ENCODE peak calls at places on chromosomes 11 and 22, in eight cellular contexts. One of them, this sample, is unnamed.

GRCh38 chr11:18749681-18750319 is 23.8 kb upstream of the IGSF22 start:
- DNase-seq in IMR-90: peak
- DNase-seq in bronchial epithelial cell: peak
- DNase-seq in HFF-Myc: peak
- DNase-seq in fibroblast of mammary gland: peak
- DNase-seq in AG10803: peak
- DNase-seq in epithelial cell of esophagus: peak
- DNase-seq in NT2/D1: peak
- DNase-seq in this sample: peak

GRCh38 chr11:15159085-15159484 is 44.4 kb downstream of the INSC start:
- DNase-seq in IMR-90: peak
- DNase-seq in bronchial epithelial cell: peak
- DNase-seq in HFF-Myc: no peak
- DNase-seq in fibroblast of mammary gland: peak
- DNase-seq in AG10803: peak
- DNase-seq in epithelial cell of esophagus: peak
- DNase-seq in NT2/D1: peak
- DNase-seq in this sample: peak

GRCh38 chr22:36052505-36052941 is 23.9 kb upstream of the RBFOX2 start:
- DNase-seq in IMR-90: peak
- DNase-seq in bronchial epithelial cell: peak
- DNase-seq in HFF-Myc: no peak
- DNase-seq in fibroblast of mammary gland: peak
- DNase-seq in AG10803: peak
- DNase-seq in epithelial cell of esophagus: peak
- DNase-seq in NT2/D1: no peak
- DNase-seq in this sample: no peak

GRCh38 chr11:69744435-69744834 is 30.7 kb downstream of the FGF4 start:
- DNase-seq in IMR-90: peak
- DNase-seq in bronchial epithelial cell: no peak
- DNase-seq in HFF-Myc: peak
- DNase-seq in fibroblast of mammary gland: peak
- DNase-seq in AG10803: peak
- DNase-seq in epithelial cell of esophagus: peak
- DNase-seq in NT2/D1: peak
- DNase-seq in this sample: peak

GRCh38 chr11:78649361-78650215 is 74.9 kb upstream of the NARS2 start:
- DNase-seq in IMR-90: no peak
- DNase-seq in bronchial epithelial cell: no peak
- DNase-seq in HFF-Myc: no peak
- DNase-seq in fibroblast of mammary gland: no peak
- DNase-seq in AG10803: no peak
- DNase-seq in epithelial cell of esophagus: no peak
- DNase-seq in NT2/D1: no peak
- DNase-seq in this sample: no peak

GRCh38 chr11:96465537-96465936 is 75.7 kb downstream of the JRKL start:
- DNase-seq in IMR-90: no peak
- DNase-seq in bronchial epithelial cell: no peak
- DNase-seq in HFF-Myc: no peak
- DNase-seq in fibroblast of mammary gland: no peak
- DNase-seq in AG10803: no peak
- DNase-seq in epithelial cell of esophagus: peak
- DNase-seq in NT2/D1: no peak
- DNase-seq in this sample: no peak

GRCh38 chr11:96014234-96014633 is 90.3 kb upstream of the MTMR2 start:
- DNase-seq in IMR-90: peak
- DNase-seq in bronchial epithelial cell: peak
- DNase-seq in HFF-Myc: no peak
- DNase-seq in fibroblast of mammary gland: peak
- DNase-seq in AG10803: peak
- DNase-seq in epithelial cell of esophagus: peak
- DNase-seq in NT2/D1: no peak
- DNase-seq in this sample: peak

GRCh38 chr11:26229270-26229669 is 102.7 kb upstream of the ANO3 start:
- DNase-seq in IMR-90: peak
- DNase-seq in bronchial epithelial cell: peak
- DNase-seq in HFF-Myc: peak
- DNase-seq in fibroblast of mammary gland: peak
- DNase-seq in AG10803: peak
- DNase-seq in epithelial cell of esophagus: peak
- DNase-seq in NT2/D1: no peak
- DNase-seq in this sample: peak

GRCh38 chr11:100739636-100740035 is 52.5 kb downstream of the ARHGAP42 start:
- DNase-seq in IMR-90: peak
- DNase-seq in bronchial epithelial cell: peak
- DNase-seq in HFF-Myc: no peak
- DNase-seq in fibroblast of mammary gland: peak
- DNase-seq in AG10803: peak
- DNase-seq in epithelial cell of esophagus: no peak
- DNase-seq in NT2/D1: no peak
- DNase-seq in this sample: peak

GRCh38 chr22:36286096-36286957 is 33.4 kb downstream of the APOL1 start:
- DNase-seq in IMR-90: peak
- DNase-seq in bronchial epithelial cell: peak
- DNase-seq in HFF-Myc: peak
- DNase-seq in fibroblast of mammary gland: peak
- DNase-seq in AG10803: peak
- DNase-seq in epithelial cell of esophagus: peak
- DNase-seq in NT2/D1: peak
- DNase-seq in this sample: peak

GRCh38 chr11:7657306-7658025 is 15.8 kb downstream of the CYB5R2 start:
- DNase-seq in IMR-90: peak
- DNase-seq in bronchial epithelial cell: peak
- DNase-seq in HFF-Myc: no peak
- DNase-seq in fibroblast of mammary gland: peak
- DNase-seq in AG10803: peak
- DNase-seq in epithelial cell of esophagus: peak
- DNase-seq in NT2/D1: peak
- DNase-seq in this sample: peak

GRCh38 chr11:113014262-113014661 is 53.0 kb downstream of the NCAM1 start:
- DNase-seq in IMR-90: no peak
- DNase-seq in bronchial epithelial cell: no peak
- DNase-seq in HFF-Myc: no peak
- DNase-seq in fibroblast of mammary gland: no peak
- DNase-seq in AG10803: peak
- DNase-seq in epithelial cell of esophagus: no peak
- DNase-seq in NT2/D1: no peak
- DNase-seq in this sample: no peak

GRCh38 chr22:33919591-33920501 is at the start of gene LARGE1:
- DNase-seq in IMR-90: peak
- DNase-seq in bronchial epithelial cell: no peak
- DNase-seq in HFF-Myc: no peak
- DNase-seq in fibroblast of mammary gland: no peak
- DNase-seq in AG10803: peak
- DNase-seq in epithelial cell of esophagus: peak
- DNase-seq in NT2/D1: no peak
- DNase-seq in this sample: peak

GRCh38 chr11:17734986-17735822 is 623 bp downstream of the KCNC1 start:
- DNase-seq in IMR-90: peak
- DNase-seq in bronchial epithelial cell: peak
- DNase-seq in HFF-Myc: no peak
- DNase-seq in fibroblast of mammary gland: peak
- DNase-seq in AG10803: peak
- DNase-seq in epithelial cell of esophagus: peak
- DNase-seq in NT2/D1: no peak
- DNase-seq in this sample: peak

GRCh38 chr22:16824718-16825687 is at the start of gene XKR3:
- DNase-seq in IMR-90: no peak
- DNase-seq in bronchial epithelial cell: no peak
- DNase-seq in HFF-Myc: no peak
- DNase-seq in fibroblast of mammary gland: peak
- DNase-seq in AG10803: peak
- DNase-seq in epithelial cell of esophagus: no peak
- DNase-seq in NT2/D1: no peak
- DNase-seq in this sample: peak

GRCh38 chr22:20604092-20604747 is 96.8 kb downstream of the MED15 start:
- DNase-seq in IMR-90: no peak
- DNase-seq in bronchial epithelial cell: no peak
- DNase-seq in HFF-Myc: no peak
- DNase-seq in fibroblast of mammary gland: no peak
- DNase-seq in AG10803: no peak
- DNase-seq in epithelial cell of esophagus: no peak
- DNase-seq in NT2/D1: no peak
- DNase-seq in this sample: no peak

GRCh38 chr11:126318642-126319373 is 14.9 kb downstream of the DCPS start:
- DNase-seq in IMR-90: peak
- DNase-seq in bronchial epithelial cell: peak
- DNase-seq in HFF-Myc: peak
- DNase-seq in fibroblast of mammary gland: peak
- DNase-seq in AG10803: peak
- DNase-seq in epithelial cell of esophagus: peak
- DNase-seq in NT2/D1: no peak
- DNase-seq in this sample: peak

DNA sequence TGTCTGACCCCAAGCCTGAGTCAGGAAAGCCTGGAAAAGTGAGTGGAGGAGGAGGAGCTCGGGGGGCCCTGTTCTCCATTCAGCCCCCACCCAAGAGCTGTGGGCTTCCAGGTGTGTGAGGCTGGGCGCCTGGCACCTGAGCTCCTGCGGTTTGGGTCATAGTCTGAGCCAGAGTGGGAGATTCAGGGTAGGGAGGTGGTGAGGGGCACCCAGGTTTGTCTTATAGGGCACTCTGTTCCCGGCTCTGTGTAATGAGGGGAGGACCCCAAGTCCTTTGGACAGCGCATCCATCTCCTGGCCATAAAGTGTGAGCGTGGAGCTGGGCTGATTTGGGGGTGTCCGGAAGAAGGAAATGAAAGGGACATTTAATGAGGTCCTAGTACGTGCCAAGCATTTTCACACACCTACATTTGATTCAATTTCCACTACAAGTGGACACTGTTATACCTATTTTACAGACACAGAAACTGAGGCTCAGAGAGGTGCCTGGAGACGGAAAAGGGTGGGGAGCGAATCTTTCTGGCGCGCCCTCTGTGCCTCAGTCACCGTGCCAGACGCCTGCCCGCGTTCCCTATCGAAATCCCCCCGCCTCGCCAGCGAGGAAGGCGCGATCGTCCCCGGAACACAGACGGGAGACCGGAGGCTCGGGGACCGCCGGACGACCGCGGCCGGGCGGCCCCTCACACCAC is 1.2 kb downstream of the NPTXR start:
- DNase-seq in IMR-90: no peak
- DNase-seq in bronchial epithelial cell: no peak
- DNase-seq in HFF-Myc: no peak
- DNase-seq in fibroblast of mammary gland: no peak
- DNase-seq in AG10803: no peak
- DNase-seq in epithelial cell of esophagus: no peak
- DNase-seq in NT2/D1: no peak
- DNase-seq in this sample: no peak
- H3K4me3 ChIP-seq in IMR-90: peak
- H3K4me3 ChIP-seq in bronchial epithelial cell: no peak
- H3K4me3 ChIP-seq in HFF-Myc: no peak
- H3K4me3 ChIP-seq in fibroblast of mammary gland: no peak
- H3K4me3 ChIP-seq in AG10803: peak
- H3K4me3 ChIP-seq in epithelial cell of esophagus: no peak
- H3K4me3 ChIP-seq in NT2/D1: peak
- H3K4me3 ChIP-seq in this sample: peak

DNA sequence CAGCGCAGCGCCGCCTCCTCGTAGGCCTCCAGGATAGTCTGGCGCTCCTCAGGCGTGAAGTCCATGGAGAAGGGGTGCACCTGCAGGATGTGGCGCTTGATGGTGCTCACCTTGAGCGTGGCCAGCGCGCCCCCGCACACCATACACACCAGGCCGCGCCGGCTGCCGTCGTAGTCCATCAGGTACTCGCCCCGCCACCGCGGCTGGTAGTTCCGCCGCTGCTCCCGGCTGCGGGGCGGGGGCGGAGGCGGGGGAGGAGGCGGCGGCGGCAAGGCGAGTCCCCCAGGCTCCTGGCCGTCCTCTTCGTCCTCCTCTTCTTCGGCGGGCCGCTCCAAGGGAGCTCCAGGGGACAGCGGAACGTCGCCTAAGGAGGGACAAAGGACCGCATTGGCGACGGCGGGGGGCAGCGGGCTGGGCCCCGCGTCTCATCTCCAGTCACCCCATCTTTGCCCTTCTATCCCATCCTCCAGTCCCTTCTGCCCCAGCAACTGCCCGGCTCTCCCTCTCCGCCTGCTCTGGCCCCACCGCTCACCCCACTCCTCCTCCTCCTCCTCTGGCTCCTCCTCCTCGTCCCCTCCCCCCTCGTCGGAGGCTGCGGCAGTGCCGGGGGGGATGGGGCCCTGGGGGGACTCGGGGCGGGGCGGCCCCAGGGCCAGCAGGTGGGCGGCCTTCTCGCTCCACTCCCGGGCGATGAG is 4.9 kb downstream of the ZFTA start:
- DNase-seq in IMR-90: no peak
- DNase-seq in bronchial epithelial cell: no peak
- DNase-seq in HFF-Myc: no peak
- DNase-seq in fibroblast of mammary gland: peak
- DNase-seq in AG10803: no peak
- DNase-seq in epithelial cell of esophagus: no peak
- DNase-seq in NT2/D1: no peak
- DNase-seq in this sample: no peak
- H3K4me3 ChIP-seq in IMR-90: no peak
- H3K4me3 ChIP-seq in bronchial epithelial cell: no peak
- H3K4me3 ChIP-seq in HFF-Myc: no peak
- H3K4me3 ChIP-seq in fibroblast of mammary gland: peak
- H3K4me3 ChIP-seq in AG10803: no peak
- H3K4me3 ChIP-seq in epithelial cell of esophagus: no peak
- H3K4me3 ChIP-seq in NT2/D1: peak
- H3K4me3 ChIP-seq in this sample: peak

GRCh38 chr11:57474751-57475115 is 14.4 kb downstream of the RTN4RL2 start:
- DNase-seq in IMR-90: no peak
- DNase-seq in bronchial epithelial cell: no peak
- DNase-seq in HFF-Myc: no peak
- DNase-seq in fibroblast of mammary gland: no peak
- DNase-seq in AG10803: no peak
- DNase-seq in epithelial cell of esophagus: no peak
- DNase-seq in NT2/D1: no peak
- DNase-seq in this sample: no peak
- H3K4me3 ChIP-seq in IMR-90: no peak
- H3K4me3 ChIP-seq in bronchial epithelial cell: no peak
- H3K4me3 ChIP-seq in HFF-Myc: no peak
- H3K4me3 ChIP-seq in fibroblast of mammary gland: no peak
- H3K4me3 ChIP-seq in AG10803: no peak
- H3K4me3 ChIP-seq in epithelial cell of esophagus: no peak
- H3K4me3 ChIP-seq in NT2/D1: no peak
- H3K4me3 ChIP-seq in this sample: no peak

DNA sequence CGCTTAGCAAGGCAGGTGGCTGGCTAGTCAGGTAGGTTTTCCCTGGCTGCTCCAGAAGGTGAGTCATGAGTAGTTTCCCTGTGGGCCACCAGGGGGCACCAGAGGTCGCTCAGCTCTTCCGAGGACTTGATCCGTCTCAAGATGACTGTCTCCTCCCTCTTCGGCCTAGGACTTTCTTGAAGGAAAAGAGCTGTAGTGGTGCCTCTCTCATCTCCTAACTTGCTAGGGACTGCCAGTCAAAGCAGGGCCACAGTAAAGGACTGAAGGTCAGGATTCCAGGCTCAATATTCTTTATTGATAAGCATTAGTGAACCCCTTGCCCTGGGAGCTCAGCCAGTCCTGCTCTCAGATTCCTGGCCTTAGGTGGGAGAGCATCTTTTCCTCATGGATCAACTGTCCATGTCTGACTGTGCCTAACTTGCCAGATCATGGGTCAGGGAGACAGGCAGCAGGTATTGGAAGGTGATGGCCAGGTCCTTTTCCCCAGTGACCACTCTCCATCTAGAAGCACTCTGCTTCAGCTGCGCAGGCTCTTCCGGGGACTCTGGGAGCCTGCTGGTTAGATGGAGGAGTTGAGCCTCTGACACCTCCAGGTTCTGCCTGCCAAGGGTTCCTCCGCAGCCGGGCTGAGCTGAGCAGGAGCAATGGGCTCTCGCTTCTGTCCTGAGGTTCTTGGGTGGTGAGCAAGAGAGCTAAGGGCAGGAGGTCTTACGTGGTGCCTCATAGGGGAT is 1.9 kb downstream of the POLD4 start:
- DNase-seq in IMR-90: peak
- DNase-seq in bronchial epithelial cell: peak
- DNase-seq in HFF-Myc: no peak
- DNase-seq in fibroblast of mammary gland: peak
- DNase-seq in AG10803: peak
- DNase-seq in epithelial cell of esophagus: peak
- DNase-seq in NT2/D1: peak
- DNase-seq in this sample: peak
- H3K4me3 ChIP-seq in IMR-90: no peak
- H3K4me3 ChIP-seq in bronchial epithelial cell: no peak
- H3K4me3 ChIP-seq in HFF-Myc: no peak
- H3K4me3 ChIP-seq in fibroblast of mammary gland: no peak
- H3K4me3 ChIP-seq in AG10803: peak
- H3K4me3 ChIP-seq in epithelial cell of esophagus: no peak
- H3K4me3 ChIP-seq in NT2/D1: no peak
- H3K4me3 ChIP-seq in this sample: no peak

This sample was measured in adipocyte.